ENCODE peak calls at places on chromosomes 3 and 15, in nine cellular contexts. F is BE2C, V is non-pigmented ciliary epithelial cell, B is NCI-H2081 treated with DMSO at 0.1 percent for 48 hours, S is suprapubic skin, L is neural crest cell, J is HepG2, U is Daoy, M is NCI-H1092 treated with DMSO at 0.1 percent for 48 hours. I is an unnamed sample.

GRCh38 chr3:169029674-169030285 is 633.7 kb downstream of the MECOM start:
- DNase-seq in F (no peak), V (no peak), B (no peak), S (no peak), L (no peak), J (no peak), U (no peak), M (no peak), I (no peak)

GRCh38 chr3:152444029-152444641 is 175.4 kb downstream of the MBNL1 start:
- DNase-seq in F (no peak), V (peak), B (peak), S (no peak), L (no peak), J (peak), U (peak), M (peak), I (no peak)

GRCh38 chr3:63911395-63911900 is 735 bp downstream of the SCAANT1 start:
- DNase-seq in F (no peak), V (no peak), B (no peak), S (no peak), L (no peak), J (no peak), U (no peak), M (no peak), I (no peak)

GRCh38 chr3:55226696-55227095 is 260.4 kb downstream of the WNT5A start:
- DNase-seq in F (no peak), V (no peak), B (no peak), S (no peak), L (no peak), J (no peak), U (no peak), M (no peak), I (no peak)

GRCh38 chr15:67992834-67993233 is 61.3 kb upstream of the PIAS1 start:
- DNase-seq in F (no peak), V (no peak), B (no peak), S (no peak), L (no peak), J (no peak), U (peak), M (no peak), I (no peak)

GRCh38 chr3:23751485-23751811 is 54.3 kb upstream of the UBE2E1 start:
- DNase-seq in F (no peak), V (no peak), B (no peak), S (no peak), L (no peak), J (no peak), U (peak), M (no peak), I (no peak)

GRCh38 chr3:197501879-197502620 is 53.7 kb downstream of the BDH1 start:
- DNase-seq in F (no peak), V (no peak), B (no peak), S (no peak), L (no peak), J (peak), U (peak), M (peak), I (peak)

GRCh38 chr3:23885210-23885609 is 31.6 kb downstream of the NKIRAS1 start:
- DNase-seq in F (no peak), V (no peak), B (no peak), S (no peak), L (no peak), J (no peak), U (no peak), M (no peak), I (no peak)

GRCh38 chr3:183534249-183534648 is 21.3 kb downstream of the KLHL6 start:
- DNase-seq in F (no peak), V (no peak), B (no peak), S (no peak), L (no peak), J (no peak), U (no peak), M (no peak), I (no peak)

GRCh38 chr15:88396382-88396781 is 70.8 kb downstream of the MRPL46 start:
- DNase-seq in F (no peak), V (no peak), B (no peak), S (no peak), L (no peak), J (no peak), U (no peak), M (no peak), I (no peak)

GRCh38 chr3:143433787-143434378 is 314.3 kb downstream of the CHST2 start:
- DNase-seq in F (no peak), V (no peak), B (no peak), S (no peak), L (no peak), J (peak), U (no peak), M (no peak), I (no peak)

GRCh38 chr3:177579419-177579818 is 382.1 kb upstream of the TBL1XR1 start:
- DNase-seq in F (no peak), V (no peak), B (no peak), S (no peak), L (no peak), J (no peak), U (peak), M (no peak), I (no peak)

GRCh38 chr3:54085936-54086335 is 36.4 kb upstream of the CACNA2D3 start:
- DNase-seq in F (no peak), V (no peak), B (no peak), S (no peak), L (no peak), J (no peak), U (no peak), M (no peak), I (no peak)

GRCh38 chr15:41331281-41331680 is 1.1 kb downstream of the OIP5 start:
- DNase-seq in F (no peak), V (no peak), B (no peak), S (no peak), L (no peak), J (no peak), U (no peak), M (no peak), I (no peak)

GRCh38 chr3:151152626-151153025 is 50.4 kb downstream of the GPR171 start:
- DNase-seq in F (no peak), V (no peak), B (no peak), S (no peak), L (no peak), J (no peak), U (no peak), M (no peak), I (no peak)

GRCh38 chr3:170203457-170203856 is 18.8 kb upstream of the PRKCI start:
- DNase-seq in F (no peak), V (no peak), B (no peak), S (no peak), L (no peak), J (no peak), U (no peak), M (no peak), I (no peak)

GRCh38 chr15:86863226-86863915 is 783.7 kb downstream of the AGBL1 start:
- DNase-seq in F (no peak), V (peak), B (no peak), S (no peak), L (no peak), J (no peak), U (peak), M (no peak), I (no peak)

GRCh38 chr3:80770106-80771079 is 991.1 kb downstream of the GBE1 start:
- DNase-seq in F (no peak), V (peak), B (no peak), S (no peak), L (no peak), J (no peak), U (peak), M (no peak), I (no peak)

GRCh38 chr3:169362261-169362660 is 301.3 kb downstream of the MECOM start:
- DNase-seq in F (peak), V (peak), B (no peak), S (no peak), L (no peak), J (no peak), U (peak), M (no peak), I (no peak)

GRCh38 chr3:15812183-15812582 is 14.4 kb upstream of the ANKRD28 start:
- DNase-seq in F (no peak), V (no peak), B (no peak), S (no peak), L (no peak), J (no peak), U (no peak), M (peak), I (no peak)

I was measured in substantia nigra.